ENCODE peak calls at places on chromosomes 3 and 15, in seven cellular contexts. One of them, this sample, is unnamed.

GRCh38 chr3:31442755-31443154 is 90.0 kb upstream of the STT3B start:
- DNase-seq in GM23248: no peak
- DNase-seq in AG09309: no peak
- DNase-seq in adrenal gland: no peak
- DNase-seq in heart right ventricle: no peak
- DNase-seq in fibroblast of mammary gland: no peak
- DNase-seq in neural progenitor cell: no peak
- DNase-seq in this sample: no peak

GRCh38 chr15:74829500-74829899 is 3.1 kb downstream of the CPLX3 start:
- DNase-seq in GM23248: peak; percentile 64
- DNase-seq in AG09309: no peak
- DNase-seq in adrenal gland: no peak
- DNase-seq in heart right ventricle: no peak
- DNase-seq in fibroblast of mammary gland: peak; percentile 29
- DNase-seq in neural progenitor cell: no peak
- DNase-seq in this sample: peak; percentile 45

GRCh38 chr15:31925541-31925940 is 104.8 kb upstream of the CHRNA7 start:
- DNase-seq in GM23248: no peak
- DNase-seq in AG09309: no peak
- DNase-seq in adrenal gland: no peak
- DNase-seq in heart right ventricle: no peak
- DNase-seq in fibroblast of mammary gland: no peak
- DNase-seq in neural progenitor cell: no peak
- DNase-seq in this sample: no peak

GRCh38 chr3:96719921-96720320 is 94.5 kb upstream of the EPHA6 start:
- DNase-seq in GM23248: no peak
- DNase-seq in AG09309: no peak
- DNase-seq in adrenal gland: no peak
- DNase-seq in heart right ventricle: no peak
- DNase-seq in fibroblast of mammary gland: no peak
- DNase-seq in neural progenitor cell: no peak
- DNase-seq in this sample: no peak

GRCh38 chr3:186779204-186779603 is 4.2 kb upstream of the EIF4A2 start:
- DNase-seq in GM23248: no peak
- DNase-seq in AG09309: no peak
- DNase-seq in adrenal gland: no peak
- DNase-seq in heart right ventricle: no peak
- DNase-seq in fibroblast of mammary gland: no peak
- DNase-seq in neural progenitor cell: no peak
- DNase-seq in this sample: no peak

GRCh38 chr3:189712906-189713483 is 81.8 kb downstream of the TP63 start:
- DNase-seq in GM23248: peak; percentile 14
- DNase-seq in AG09309: no peak
- DNase-seq in adrenal gland: no peak
- DNase-seq in heart right ventricle: no peak
- DNase-seq in fibroblast of mammary gland: peak; percentile 41
- DNase-seq in neural progenitor cell: no peak
- DNase-seq in this sample: no peak

GRCh38 chr15:74789171-74789627 is 7.3 kb downstream of the CSK start:
- DNase-seq in GM23248: no peak
- DNase-seq in AG09309: no peak
- DNase-seq in adrenal gland: no peak
- DNase-seq in heart right ventricle: no peak
- DNase-seq in fibroblast of mammary gland: no peak
- DNase-seq in neural progenitor cell: no peak
- DNase-seq in this sample: no peak

GRCh38 chr15:91611924-91612323 is 241.6 kb upstream of the SLCO3A1 start:
- DNase-seq in GM23248: no peak
- DNase-seq in AG09309: no peak
- DNase-seq in adrenal gland: no peak
- DNase-seq in heart right ventricle: no peak
- DNase-seq in fibroblast of mammary gland: no peak
- DNase-seq in neural progenitor cell: no peak
- DNase-seq in this sample: no peak

GRCh38 chr15:66765478-66766281 is 63.6 kb downstream of the SMAD6 start:
- DNase-seq in GM23248: peak; percentile 73
- DNase-seq in AG09309: no peak
- DNase-seq in adrenal gland: peak; percentile 61
- DNase-seq in heart right ventricle: peak; percentile 58
- DNase-seq in fibroblast of mammary gland: no peak
- DNase-seq in neural progenitor cell: no peak
- DNase-seq in this sample: peak; percentile 43

GRCh38 chr3:45462522-45463262 is 74.3 kb downstream of the LARS2 start:
- DNase-seq in GM23248: peak; percentile 45
- DNase-seq in AG09309: no peak
- DNase-seq in adrenal gland: no peak
- DNase-seq in heart right ventricle: no peak
- DNase-seq in fibroblast of mammary gland: no peak
- DNase-seq in neural progenitor cell: no peak
- DNase-seq in this sample: peak; percentile 8

GRCh38 chr3:38311474-38311873 is 29.4 kb downstream of the SLC22A14 start:
- DNase-seq in GM23248: no peak
- DNase-seq in AG09309: no peak
- DNase-seq in adrenal gland: no peak
- DNase-seq in heart right ventricle: no peak
- DNase-seq in fibroblast of mammary gland: no peak
- DNase-seq in neural progenitor cell: no peak
- DNase-seq in this sample: no peak

GRCh38 chr3:184368804-184369183 is 7.3 kb downstream of the POLR2H start:
- DNase-seq in GM23248: peak; percentile 84
- DNase-seq in AG09309: peak; percentile 54
- DNase-seq in adrenal gland: peak; percentile 65
- DNase-seq in heart right ventricle: no peak
- DNase-seq in fibroblast of mammary gland: peak; percentile 78
- DNase-seq in neural progenitor cell: no peak
- DNase-seq in this sample: peak; percentile 90

GRCh38 chr15:76150508-76150907 is 90.7 kb downstream of the TMEM266 start:
- DNase-seq in GM23248: peak; percentile 28
- DNase-seq in AG09309: no peak
- DNase-seq in adrenal gland: no peak
- DNase-seq in heart right ventricle: no peak
- DNase-seq in fibroblast of mammary gland: no peak
- DNase-seq in neural progenitor cell: no peak
- DNase-seq in this sample: no peak

GRCh38 chr3:118705827-118706226 is 328.8 kb downstream of the IGSF11 start:
- DNase-seq in GM23248: no peak
- DNase-seq in AG09309: no peak
- DNase-seq in adrenal gland: no peak
- DNase-seq in heart right ventricle: no peak
- DNase-seq in fibroblast of mammary gland: no peak
- DNase-seq in neural progenitor cell: peak; percentile 42
- DNase-seq in this sample: no peak

GRCh38 chr3:53496984-53497383 is 2.6 kb downstream of the CACNA1D start:
- DNase-seq in GM23248: no peak
- DNase-seq in AG09309: no peak
- DNase-seq in adrenal gland: no peak
- DNase-seq in heart right ventricle: no peak
- DNase-seq in fibroblast of mammary gland: no peak
- DNase-seq in neural progenitor cell: no peak
- DNase-seq in this sample: no peak

GRCh38 chr3:162492446-162493081 is 996.0 kb downstream of the OTOL1 start:
- DNase-seq in GM23248: peak; percentile 79
- DNase-seq in AG09309: peak; percentile 80
- DNase-seq in adrenal gland: no peak
- DNase-seq in heart right ventricle: no peak
- DNase-seq in fibroblast of mammary gland: peak; percentile 73
- DNase-seq in neural progenitor cell: no peak
- DNase-seq in this sample: peak; percentile 67

GRCh38 chr3:13708301-13708700 is 159.4 kb downstream of the FBLN2 start:
- DNase-seq in GM23248: no peak
- DNase-seq in AG09309: no peak
- DNase-seq in adrenal gland: peak; percentile 5
- DNase-seq in heart right ventricle: peak; percentile 1
- DNase-seq in fibroblast of mammary gland: no peak
- DNase-seq in neural progenitor cell: no peak
- DNase-seq in this sample: no peak

GRCh38 chr3:129224984-129225393 is 24.4 kb upstream of the COPG1 start:
- DNase-seq in GM23248: peak; percentile 89
- DNase-seq in AG09309: peak; percentile 35
- DNase-seq in adrenal gland: peak; percentile 95
- DNase-seq in heart right ventricle: peak; percentile 87
- DNase-seq in fibroblast of mammary gland: peak; percentile 78
- DNase-seq in neural progenitor cell: no peak
- DNase-seq in this sample: peak; percentile 75

GRCh38 chr15:49605588-49605987 is 15.0 kb downstream of the FAM227B start:
- DNase-seq in GM23248: no peak
- DNase-seq in AG09309: no peak
- DNase-seq in adrenal gland: no peak
- DNase-seq in heart right ventricle: no peak
- DNase-seq in fibroblast of mammary gland: no peak
- DNase-seq in neural progenitor cell: no peak
- DNase-seq in this sample: no peak

GRCh38 chr15:29676961-29677402 is 145.3 kb downstream of the TJP1 start:
- DNase-seq in GM23248: peak; percentile 49
- DNase-seq in AG09309: no peak
- DNase-seq in adrenal gland: no peak
- DNase-seq in heart right ventricle: no peak
- DNase-seq in fibroblast of mammary gland: peak; percentile 62
- DNase-seq in neural progenitor cell: peak; percentile 25
- DNase-seq in this sample: peak; percentile 45

GRCh38 chr15:45181491-45182285 is 6.1 kb downstream of the SHF start:
- DNase-seq in GM23248: no peak
- DNase-seq in AG09309: no peak
- DNase-seq in adrenal gland: no peak
- DNase-seq in heart right ventricle: no peak
- DNase-seq in fibroblast of mammary gland: no peak
- DNase-seq in neural progenitor cell: no peak
- DNase-seq in this sample: no peak

GRCh38 chr3:7086417-7086816 is 225.5 kb downstream of the GRM7 start:
- DNase-seq in GM23248: no peak
- DNase-seq in AG09309: no peak
- DNase-seq in adrenal gland: no peak
- DNase-seq in heart right ventricle: no peak
- DNase-seq in fibroblast of mammary gland: no peak
- DNase-seq in neural progenitor cell: no peak
- DNase-seq in this sample: no peak

GRCh38 chr15:63191895-63192603 is 2.6 kb downstream of the RAB8B start:
- DNase-seq in GM23248: no peak
- DNase-seq in AG09309: no peak
- DNase-seq in adrenal gland: no peak
- DNase-seq in heart right ventricle: no peak
- DNase-seq in fibroblast of mammary gland: no peak
- DNase-seq in neural progenitor cell: no peak
- DNase-seq in this sample: no peak

GRCh38 chr3:170740285-170740684 is 129.7 kb downstream of the RPL22L1 start:
- DNase-seq in GM23248: peak; percentile 26
- DNase-seq in AG09309: no peak
- DNase-seq in adrenal gland: no peak
- DNase-seq in heart right ventricle: no peak
- DNase-seq in fibroblast of mammary gland: peak; percentile 31
- DNase-seq in neural progenitor cell: no peak
- DNase-seq in this sample: no peak

GRCh38 chr3:170739410-170739809 is 130.6 kb downstream of the RPL22L1 start:
- DNase-seq in GM23248: no peak
- DNase-seq in AG09309: no peak
- DNase-seq in adrenal gland: no peak
- DNase-seq in heart right ventricle: no peak
- DNase-seq in fibroblast of mammary gland: no peak
- DNase-seq in neural progenitor cell: no peak
- DNase-seq in this sample: no peak

GRCh38 chr3:170740726-170741591 is 129.0 kb downstream of the RPL22L1 start:
- DNase-seq in GM23248: peak; percentile 95
- DNase-seq in AG09309: peak; percentile 95
- DNase-seq in adrenal gland: peak; percentile 56
- DNase-seq in heart right ventricle: no peak
- DNase-seq in fibroblast of mammary gland: peak; percentile 99
- DNase-seq in neural progenitor cell: no peak
- DNase-seq in this sample: peak; percentile 98

GRCh38 chr3:170737763-170738162 is 132.2 kb downstream of the RPL22L1 start:
- DNase-seq in GM23248: no peak
- DNase-seq in AG09309: no peak
- DNase-seq in adrenal gland: no peak
- DNase-seq in heart right ventricle: no peak
- DNase-seq in fibroblast of mammary gland: no peak
- DNase-seq in neural progenitor cell: no peak
- DNase-seq in this sample: no peak

DNA sequence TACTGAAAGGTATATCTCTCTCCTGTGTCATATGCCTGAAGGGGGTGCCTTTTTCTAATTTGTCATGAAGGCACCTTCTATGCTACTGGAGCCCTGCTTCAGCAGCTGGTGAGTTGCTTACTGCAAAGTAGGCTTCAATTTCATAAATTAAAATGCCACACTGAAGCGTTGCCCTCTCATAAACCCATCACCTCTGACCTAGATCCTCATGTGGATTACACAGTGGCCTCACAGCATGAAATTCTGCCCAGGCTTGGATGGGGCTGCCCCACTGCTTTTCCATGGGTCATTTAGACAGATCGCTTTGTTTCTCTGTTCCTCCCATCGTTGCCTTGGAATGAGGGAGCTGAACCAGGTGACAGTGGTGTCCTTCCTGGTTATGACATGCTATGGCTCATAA is 131.2 kb downstream of the RPL22L1 start:
- DNase-seq in GM23248: no peak
- DNase-seq in AG09309: no peak
- DNase-seq in adrenal gland: no peak
- DNase-seq in heart right ventricle: no peak
- DNase-seq in fibroblast of mammary gland: no peak
- DNase-seq in neural progenitor cell: no peak
- DNase-seq in this sample: no peak
- H3K4me3 ChIP-seq in GM23248: no peak overlapping the region
- H3K4me3 ChIP-seq in AG09309: no peak overlapping the region
- H3K4me3 ChIP-seq in adrenal gland: no peak overlapping the region
- H3K4me3 ChIP-seq in heart right ventricle: no peak overlapping the region
- H3K4me3 ChIP-seq in fibroblast of mammary gland: no peak overlapping the region
- H3K4me3 ChIP-seq in neural progenitor cell: no peak overlapping the region
- H3K4me3 ChIP-seq in this sample: no peak overlapping the region

GRCh38 chr3:57060089-57060829 is at the start of gene SPATA12:
- DNase-seq in GM23248: peak; percentile 96
- DNase-seq in AG09309: peak; percentile 53
- DNase-seq in adrenal gland: peak; percentile 88
- DNase-seq in heart right ventricle: peak; percentile 64
- DNase-seq in fibroblast of mammary gland: peak; percentile 90
- DNase-seq in neural progenitor cell: peak; percentile 72
- DNase-seq in this sample: peak; percentile 88
- H3K4me3 ChIP-seq in GM23248: no peak within 1 kb of the TSS
- H3K4me3 ChIP-seq in AG09309: no peak within 1 kb of the TSS
- H3K4me3 ChIP-seq in adrenal gland: no peak within 1 kb of the TSS
- H3K4me3 ChIP-seq in heart right ventricle: no peak within 1 kb of the TSS
- H3K4me3 ChIP-seq in fibroblast of mammary gland: no peak within 1 kb of the TSS
- H3K4me3 ChIP-seq in neural progenitor cell: no peak within 1 kb of the TSS
- H3K4me3 ChIP-seq in this sample: peak within 1 kb of the TSS; percentile 13

GRCh38 chr3:195171093-195171873 is 99.7 kb downstream of the XXYLT1 start:
- DNase-seq in GM23248: no peak
- DNase-seq in AG09309: no peak
- DNase-seq in adrenal gland: no peak
- DNase-seq in heart right ventricle: no peak
- DNase-seq in fibroblast of mammary gland: no peak
- DNase-seq in neural progenitor cell: no peak
- DNase-seq in this sample: no peak
- H3K4me3 ChIP-seq in GM23248: no peak overlapping the region
- H3K4me3 ChIP-seq in AG09309: no peak overlapping the region
- H3K4me3 ChIP-seq in adrenal gland: no peak overlapping the region
- H3K4me3 ChIP-seq in heart right ventricle: no peak overlapping the region
- H3K4me3 ChIP-seq in fibroblast of mammary gland: no peak overlapping the region
- H3K4me3 ChIP-seq in neural progenitor cell: no peak overlapping the region
- H3K4me3 ChIP-seq in this sample: no peak overlapping the region

GRCh38 chr3:122893754-122894668 is 99.1 kb downstream of the SLC49A4 start:
- DNase-seq in GM23248: peak; percentile 58
- DNase-seq in AG09309: no peak
- DNase-seq in adrenal gland: no peak
- DNase-seq in heart right ventricle: peak; percentile 38
- DNase-seq in fibroblast of mammary gland: no peak
- DNase-seq in neural progenitor cell: no peak
- DNase-seq in this sample: peak; percentile 35
- H3K4me3 ChIP-seq in GM23248: no peak overlapping the region
- H3K4me3 ChIP-seq in AG09309: no peak overlapping the region
- H3K4me3 ChIP-seq in adrenal gland: no peak overlapping the region
- H3K4me3 ChIP-seq in heart right ventricle: no peak overlapping the region
- H3K4me3 ChIP-seq in fibroblast of mammary gland: no peak overlapping the region
- H3K4me3 ChIP-seq in neural progenitor cell: no peak overlapping the region
- H3K4me3 ChIP-seq in this sample: no peak overlapping the region

GRCh38 chr15:25762015-25762662 is 101.0 kb downstream of the ATP10A start:
- DNase-seq in GM23248: peak; percentile 13
- DNase-seq in AG09309: no peak
- DNase-seq in adrenal gland: no peak
- DNase-seq in heart right ventricle: no peak
- DNase-seq in fibroblast of mammary gland: no peak
- DNase-seq in neural progenitor cell: no peak
- DNase-seq in this sample: no peak
- H3K4me3 ChIP-seq in GM23248: no peak overlapping the region
- H3K4me3 ChIP-seq in AG09309: no peak overlapping the region
- H3K4me3 ChIP-seq in adrenal gland: no peak overlapping the region
- H3K4me3 ChIP-seq in heart right ventricle: no peak overlapping the region
- H3K4me3 ChIP-seq in fibroblast of mammary gland: no peak overlapping the region
- H3K4me3 ChIP-seq in neural progenitor cell: no peak overlapping the region
- H3K4me3 ChIP-seq in this sample: no peak overlapping the region

This sample was measured in fibroblast of the aortic adventitia.